ENCODE peak calls at places on chromosomes 12 and 14, in ten cellular contexts. H is AG10803, C is heart right ventricle, Y is left lung, I is psoas muscle, L is HFFc6, P is GM06990, A is upper lobe of right lung, J is colonic mucosa, E is stomach. V is an unnamed sample.

GRCh38 chr12:54890339-54890738 is 36.0 kb downstream of the MUCL1 start:
- DNase-seq in H (no peak), Y (no peak), P (no peak), I (no peak), L (no peak), E (no peak), J (no peak), A (no peak), C (no peak), V (no peak)

GRCh38 chr12:123038486-123038885 is 58.0 kb downstream of the ARL6IP4 start:
- DNase-seq in A (peak), C (no peak), Y (no peak), J (no peak), H (no peak), L (no peak), I (no peak), E (no peak), P (no peak), V (no peak)

GRCh38 chr12:98578821-98579220 is 14.7 kb upstream of the SLC25A3 start:
- DNase-seq in Y (no peak), E (no peak), L (no peak), C (no peak), H (no peak), P (no peak), J (peak), A (no peak), I (no peak), V (peak)

GRCh38 chr12:5989621-5990020 is 44.6 kb upstream of the ANO2 start:
- DNase-seq in A (no peak), L (no peak), J (no peak), Y (no peak), C (no peak), H (no peak), E (no peak), I (no peak), P (no peak), V (no peak)

GRCh38 chr14:33950320-33951182 is at the start of gene EGLN3:
- DNase-seq in A (peak), H (peak), J (peak), I (peak), Y (peak), P (peak), L (peak), C (peak), E (peak), V (peak)

GRCh38 chr14:94581127-94581999 is at the start of gene SERPINA5:
- DNase-seq in A (peak), J (no peak), P (no peak), Y (no peak), I (peak), H (peak), E (peak), C (peak), L (no peak), V (peak)

GRCh38 chr14:95535226-95536021 is 574 bp downstream of the GLRX5 start:
- DNase-seq in J (no peak), A (peak), L (no peak), P (peak), I (peak), Y (no peak), C (peak), H (no peak), E (no peak), V (no peak)

GRCh38 chr14:99101826-99102461 is 170.1 kb downstream of the BCL11B start:
- DNase-seq in Y (no peak), C (no peak), L (no peak), A (no peak), P (no peak), E (no peak), I (no peak), H (no peak), J (no peak), V (no peak)

GRCh38 chr12:12645485-12645884 is 33.8 kb downstream of the CREBL2 start:
- DNase-seq in C (no peak), P (peak), H (peak), A (no peak), E (no peak), J (no peak), Y (no peak), I (no peak), L (peak), V (peak)

GRCh38 chr12:12123209-12123608 is 52.5 kb downstream of the BCL2L14 start:
- DNase-seq in H (no peak), J (no peak), A (no peak), C (no peak), L (no peak), I (no peak), Y (no peak), E (no peak), P (no peak), V (no peak)

GRCh38 chr14:104143071-104143470 is 4.7 kb downstream of the KIF26A start:
- DNase-seq in C (no peak), Y (no peak), P (no peak), E (no peak), A (peak), J (no peak), I (no peak), L (no peak), H (no peak), V (no peak)

GRCh38 chr12:110600254-110600653 is 13.7 kb upstream of the TCTN1 start:
- DNase-seq in H (peak), L (peak), I (no peak), E (no peak), A (no peak), P (no peak), J (no peak), Y (no peak), C (no peak), V (peak)

GRCh38 chr14:93027810-93028723 is 87.7 kb downstream of the ITPK1 start:
- DNase-seq in J (no peak), P (no peak), C (no peak), L (no peak), I (no peak), Y (no peak), E (no peak), A (no peak), H (no peak), V (no peak)

GRCh38 chr12:93116632-93117031 is 187.5 kb upstream of the EEA1 start:
- DNase-seq in J (no peak), P (no peak), Y (no peak), L (no peak), H (peak), I (no peak), C (no peak), A (no peak), E (no peak), V (no peak)

GRCh38 chr12:54980341-54980740 is 4.2 kb downstream of the TESPA1 start:
- DNase-seq in I (no peak), P (no peak), E (no peak), J (no peak), H (no peak), L (no peak), A (no peak), C (no peak), Y (no peak), V (no peak)

GRCh38 chr12:109573914-109574244 is 285 bp downstream of the MVK start:
- DNase-seq in E (no peak), H (no peak), P (no peak), L (no peak), Y (no peak), C (no peak), J (no peak), A (no peak), I (no peak), V (no peak)

GRCh38 chr14:21987937-21988336 is 314.3 kb upstream of the OR4E1 start:
- DNase-seq in J (no peak), L (no peak), C (no peak), Y (no peak), A (no peak), E (no peak), I (no peak), P (no peak), H (peak), V (peak)

GRCh38 chr14:64910847-64911495 is 3.3 kb upstream of the CHURC1 start:
- DNase-seq in J (no peak), I (no peak), C (no peak), P (no peak), E (no peak), A (no peak), H (peak), L (peak), Y (no peak), V (peak)
- TF ChIP-seq CTCF in J (peak), I (peak), C (peak), P (peak), E (peak), A (peak), H (peak), L (peak), Y (peak), V (peak)

DNA sequence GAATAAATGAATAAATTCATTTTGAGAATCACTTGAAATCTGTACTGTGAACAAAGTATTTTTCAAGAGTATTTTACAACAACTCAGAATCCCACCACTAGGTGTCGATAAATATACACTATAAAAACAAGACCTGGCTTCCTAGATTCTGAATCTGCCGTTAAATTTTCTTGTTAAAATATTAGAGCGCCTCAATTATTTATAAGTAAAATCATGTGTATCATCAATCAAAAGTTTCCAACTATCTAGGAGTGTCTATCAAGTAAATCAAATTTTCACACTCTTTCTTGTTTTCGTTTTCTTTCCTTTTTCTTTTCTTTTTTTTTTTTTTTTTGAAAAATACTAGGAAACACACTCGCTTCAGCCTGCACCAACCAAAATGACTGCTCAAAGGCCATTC is 179.2 kb upstream of the DCN start:
- DNase-seq in P (no peak), H (peak), C (no peak), A (no peak), I (no peak), Y (no peak), E (no peak), L (peak), J (no peak), V (peak)
- TF ChIP-seq CTCF in P (peak), H (peak), C (peak), A (peak), I (peak), Y (peak), E (peak), L (peak), J (peak), V (peak)

DNA sequence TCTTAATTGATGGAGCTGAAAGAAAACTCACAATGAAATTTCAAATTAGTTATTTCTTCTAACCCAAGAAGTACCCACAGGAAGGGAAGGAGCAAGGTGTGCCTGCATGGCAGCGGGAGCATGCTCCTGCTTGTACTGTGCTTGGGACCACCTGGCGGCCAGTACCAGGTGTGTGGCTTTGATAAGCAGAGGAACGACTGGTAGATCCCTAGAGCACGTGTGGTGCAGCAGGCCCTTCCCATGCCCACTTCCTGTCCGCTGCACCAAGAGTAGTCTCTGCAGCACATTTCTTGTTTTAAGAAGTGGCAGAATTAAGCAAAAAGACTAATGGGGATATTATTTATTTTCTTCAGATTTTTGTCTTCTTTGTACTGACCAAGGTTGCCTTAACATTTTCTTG is 122.3 kb upstream of the ATF1 start:
- DNase-seq in H (no peak), J (no peak), P (no peak), C (no peak), Y (no peak), L (no peak), E (no peak), I (no peak), A (no peak), V (no peak)
- TF ChIP-seq CTCF in H (no peak), J (no peak), P (no peak), C (no peak), Y (no peak), L (no peak), E (no peak), I (no peak), A (no peak), V (no peak)

DNA sequence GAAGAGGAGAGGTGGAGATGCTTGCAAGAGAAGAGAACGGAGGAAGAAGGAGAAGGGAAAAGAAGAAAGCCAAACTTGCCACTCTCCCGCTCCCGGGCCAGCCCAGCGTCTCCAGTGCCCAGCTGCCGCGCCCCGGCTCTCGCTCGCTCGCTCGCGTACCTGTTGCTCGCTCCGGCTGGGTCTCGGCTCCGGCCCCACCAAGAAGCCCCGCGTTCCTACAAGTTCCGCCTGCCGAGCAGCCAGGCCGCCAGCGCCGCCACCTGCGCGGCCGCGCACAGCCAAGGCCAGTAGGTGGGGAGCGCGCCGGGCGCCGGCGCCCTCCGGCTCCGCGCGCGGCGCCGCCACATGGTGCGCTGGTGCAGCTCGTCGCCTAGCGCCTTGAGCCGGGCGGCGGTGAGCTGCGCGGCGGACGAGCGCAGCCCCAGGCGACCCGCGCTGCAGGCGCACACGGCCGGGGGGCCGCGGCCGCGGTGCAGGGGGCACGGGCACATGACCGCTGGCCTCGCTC is 370 bp downstream of the HRK start:
- DNase-seq in Y (no peak), C (peak), H (peak), A (peak), I (no peak), P (peak), J (peak), L (no peak), E (peak), V (peak)
- TF ChIP-seq CTCF in Y (no peak), C (peak), H (no peak), A (no peak), I (no peak), P (no peak), J (no peak), L (no peak), E (no peak), V (no peak)

GRCh38 chr12:30013051-30013450 is 229.3 kb upstream of the TMTC1 start:
- DNase-seq in Y (no peak), I (no peak), J (no peak), A (no peak), P (no peak), H (no peak), E (no peak), L (no peak), C (no peak), V (no peak)
- TF ChIP-seq CTCF in Y (no peak), I (no peak), J (no peak), A (no peak), P (no peak), H (no peak), E (no peak), L (no peak), C (no peak), V (no peak)

GRCh38 chr12:53214221-53214620 is 7.2 kb upstream of the ITGB7 start:
- DNase-seq in C (no peak), J (no peak), P (no peak), E (no peak), H (no peak), A (no peak), L (no peak), I (no peak), Y (no peak), V (no peak)

GRCh38 chr12:53212931-53213330 is 5.9 kb upstream of the ITGB7 start:
- DNase-seq in J (no peak), L (no peak), C (no peak), Y (no peak), E (no peak), P (no peak), I (no peak), H (no peak), A (no peak), V (no peak)

GRCh38 chr12:53210843-53211242 is 3.8 kb upstream of the ITGB7 start:
- DNase-seq in L (no peak), J (no peak), C (no peak), H (no peak), P (no peak), A (no peak), E (no peak), Y (no peak), I (no peak), V (no peak)

GRCh38 chr12:53213348-53213747 is 6.3 kb upstream of the ITGB7 start:
- DNase-seq in I (peak), C (peak), Y (peak), E (peak), J (peak), P (peak), A (peak), H (peak), L (peak), V (peak)

DNA sequence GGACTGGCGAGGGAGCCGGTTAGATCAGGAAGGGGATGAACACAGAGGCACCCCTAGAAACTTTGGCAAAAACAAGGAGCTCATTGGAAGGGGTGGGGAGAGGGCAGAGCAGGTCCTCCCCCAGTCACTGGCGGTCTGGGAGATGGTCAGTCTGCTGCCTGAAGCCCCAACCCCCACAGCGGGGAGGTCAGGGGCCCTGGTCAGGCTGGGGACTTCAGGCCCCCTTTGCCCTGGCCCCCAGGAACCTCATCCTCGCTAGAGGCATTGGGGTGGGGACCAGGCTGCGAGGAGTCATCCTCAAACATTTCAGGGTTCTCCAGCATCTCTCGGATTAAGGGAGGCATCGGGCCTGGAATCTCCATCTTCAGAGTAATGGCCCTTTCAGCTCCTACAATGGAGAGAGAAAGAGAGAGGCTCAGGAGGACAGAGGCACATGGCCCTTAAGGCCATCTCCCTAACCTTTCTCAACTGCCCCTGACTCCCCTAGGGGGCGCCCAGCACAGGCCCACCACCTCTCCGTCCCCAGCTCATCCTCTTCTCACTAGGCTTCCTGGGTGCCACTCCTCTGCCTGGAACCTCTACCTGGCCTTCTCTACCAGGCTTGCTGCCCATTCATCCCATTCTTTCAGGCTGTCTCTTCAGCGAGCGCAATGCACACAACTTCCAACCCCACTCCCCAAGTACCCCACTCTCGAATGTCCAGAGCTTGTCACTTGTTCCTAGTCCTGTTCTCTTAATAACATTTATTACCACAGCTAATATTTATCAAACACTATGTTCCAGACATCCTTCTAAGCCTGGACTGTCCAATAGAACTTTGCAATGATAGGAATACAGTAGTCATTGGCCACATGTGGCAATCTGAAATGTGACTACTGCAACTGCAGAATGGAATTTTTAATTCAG is 4.7 kb upstream of the ITGB7 start:
- DNase-seq in H (no peak), P (no peak), I (no peak), J (no peak), L (no peak), Y (no peak), E (no peak), C (no peak), A (no peak), V (no peak)
- TF ChIP-seq CTCF in H (peak), P (peak), I (peak), J (no peak), L (peak), Y (no peak), E (no peak), C (no peak), A (no peak), V (no peak)

V was measured in MCF 10A.